ENCODE peak calls at places on chromosomes 5 and 9, in ten cellular contexts. One of them, this sample, is unnamed.
A peak's percentile ranks its signal among the peaks of the same experiment; 100 is the strongest.

GRCh38 chr5:34620185-34620584 is 35.9 kb upstream of the RAI14 start:
- DNase-seq in uterus: no peak
- DNase-seq in right cardiac atrium: no peak
- DNase-seq in mesendoderm: no peak
- DNase-seq in H1: no peak
- DNase-seq in GM12865: no peak
- DNase-seq in neuronal stem cell: no peak
- DNase-seq in A549: no peak
- DNase-seq in NB4: no peak
- DNase-seq in right lobe of liver: no peak
- DNase-seq in this sample: no peak

GRCh38 chr5:74394924-74395880 is 245.3 kb downstream of the ENC1 start:
- DNase-seq in mesendoderm: peak; percentile 90
- DNase-seq in right lobe of liver: peak; percentile 35
- DNase-seq in neuronal stem cell: no peak
- DNase-seq in uterus: no peak
- DNase-seq in GM12865: peak; percentile 44
- DNase-seq in NB4: peak; percentile 16
- DNase-seq in H1: peak; percentile 82
- DNase-seq in right cardiac atrium: no peak
- DNase-seq in A549: no peak
- DNase-seq in this sample: peak; percentile 63

GRCh38 chr9:34985311-34985899 is 4.1 kb upstream of the DNAJB5 start:
- DNase-seq in uterus: peak; percentile 54
- DNase-seq in mesendoderm: peak; percentile 80
- DNase-seq in GM12865: peak; percentile 78
- DNase-seq in A549: peak; percentile 45
- DNase-seq in right lobe of liver: peak; percentile 50
- DNase-seq in H1: no peak
- DNase-seq in neuronal stem cell: peak; percentile 83
- DNase-seq in NB4: peak; percentile 87
- DNase-seq in right cardiac atrium: no peak
- DNase-seq in this sample: no peak

GRCh38 chr5:157471709-157472108 is 11.7 kb downstream of the NIPAL4 start:
- DNase-seq in NB4: peak; percentile 42
- DNase-seq in A549: peak; percentile 50
- DNase-seq in right cardiac atrium: no peak
- DNase-seq in GM12865: peak; percentile 65
- DNase-seq in mesendoderm: peak; percentile 84
- DNase-seq in uterus: no peak
- DNase-seq in right lobe of liver: no peak
- DNase-seq in H1: no peak
- DNase-seq in neuronal stem cell: no peak
- DNase-seq in this sample: no peak

GRCh38 chr9:134413890-134414731 is 87.9 kb downstream of the RXRA start:
- DNase-seq in mesendoderm: no peak
- DNase-seq in right lobe of liver: peak; percentile 66
- DNase-seq in A549: peak; percentile 87
- DNase-seq in GM12865: no peak
- DNase-seq in H1: no peak
- DNase-seq in neuronal stem cell: no peak
- DNase-seq in right cardiac atrium: peak; percentile 90
- DNase-seq in uterus: peak; percentile 92
- DNase-seq in NB4: no peak
- DNase-seq in this sample: no peak

GRCh38 chr9:91843623-91844111 is 106.4 kb downstream of the ROR2 start:
- DNase-seq in uterus: peak; percentile 74
- DNase-seq in mesendoderm: no peak
- DNase-seq in NB4: no peak
- DNase-seq in right lobe of liver: no peak
- DNase-seq in GM12865: no peak
- DNase-seq in right cardiac atrium: peak; percentile 85
- DNase-seq in A549: no peak
- DNase-seq in H1: no peak
- DNase-seq in neuronal stem cell: no peak
- DNase-seq in this sample: no peak

GRCh38 chr5:174455301-174455700 is 269.1 kb upstream of the MSX2 start:
- DNase-seq in neuronal stem cell: no peak
- DNase-seq in right cardiac atrium: no peak
- DNase-seq in H1: no peak
- DNase-seq in GM12865: no peak
- DNase-seq in A549: no peak
- DNase-seq in mesendoderm: no peak
- DNase-seq in NB4: no peak
- DNase-seq in uterus: no peak
- DNase-seq in right lobe of liver: no peak
- DNase-seq in this sample: no peak

GRCh38 chr5:91224459-91224858 is 158.7 kb downstream of the ARRDC3 start:
- DNase-seq in NB4: no peak
- DNase-seq in mesendoderm: no peak
- DNase-seq in H1: no peak
- DNase-seq in GM12865: no peak
- DNase-seq in neuronal stem cell: no peak
- DNase-seq in uterus: no peak
- DNase-seq in A549: no peak
- DNase-seq in right lobe of liver: no peak
- DNase-seq in right cardiac atrium: no peak
- DNase-seq in this sample: no peak

GRCh38 chr5:119382167-119382566 is 26.3 kb downstream of the TNFAIP8 start:
- DNase-seq in neuronal stem cell: no peak
- DNase-seq in H1: no peak
- DNase-seq in right cardiac atrium: no peak
- DNase-seq in mesendoderm: no peak
- DNase-seq in GM12865: no peak
- DNase-seq in NB4: no peak
- DNase-seq in right lobe of liver: no peak
- DNase-seq in uterus: no peak
- DNase-seq in A549: no peak
- DNase-seq in this sample: no peak

GRCh38 chr9:76403352-76403751 is 9.1 kb upstream of the RFK start:
- DNase-seq in right lobe of liver: no peak
- DNase-seq in NB4: peak; percentile 69
- DNase-seq in mesendoderm: peak; percentile 23
- DNase-seq in H1: no peak
- DNase-seq in right cardiac atrium: no peak
- DNase-seq in A549: peak; percentile 48
- DNase-seq in neuronal stem cell: no peak
- DNase-seq in uterus: no peak
- DNase-seq in GM12865: peak; percentile 76
- DNase-seq in this sample: peak; percentile 31
- H3K4me3 ChIP-seq in right lobe of liver: no peak overlapping the region
- H3K4me3 ChIP-seq in NB4: no peak overlapping the region
- H3K4me3 ChIP-seq in mesendoderm: no peak overlapping the region
- H3K4me3 ChIP-seq in H1: no peak overlapping the region
- H3K4me3 ChIP-seq in right cardiac atrium: no peak overlapping the region
- H3K4me3 ChIP-seq in A549: no peak overlapping the region
- H3K4me3 ChIP-seq in neuronal stem cell: no peak overlapping the region
- H3K4me3 ChIP-seq in uterus: no peak overlapping the region
- H3K4me3 ChIP-seq in GM12865: no peak overlapping the region
- H3K4me3 ChIP-seq in this sample: no peak overlapping the region

DNA sequence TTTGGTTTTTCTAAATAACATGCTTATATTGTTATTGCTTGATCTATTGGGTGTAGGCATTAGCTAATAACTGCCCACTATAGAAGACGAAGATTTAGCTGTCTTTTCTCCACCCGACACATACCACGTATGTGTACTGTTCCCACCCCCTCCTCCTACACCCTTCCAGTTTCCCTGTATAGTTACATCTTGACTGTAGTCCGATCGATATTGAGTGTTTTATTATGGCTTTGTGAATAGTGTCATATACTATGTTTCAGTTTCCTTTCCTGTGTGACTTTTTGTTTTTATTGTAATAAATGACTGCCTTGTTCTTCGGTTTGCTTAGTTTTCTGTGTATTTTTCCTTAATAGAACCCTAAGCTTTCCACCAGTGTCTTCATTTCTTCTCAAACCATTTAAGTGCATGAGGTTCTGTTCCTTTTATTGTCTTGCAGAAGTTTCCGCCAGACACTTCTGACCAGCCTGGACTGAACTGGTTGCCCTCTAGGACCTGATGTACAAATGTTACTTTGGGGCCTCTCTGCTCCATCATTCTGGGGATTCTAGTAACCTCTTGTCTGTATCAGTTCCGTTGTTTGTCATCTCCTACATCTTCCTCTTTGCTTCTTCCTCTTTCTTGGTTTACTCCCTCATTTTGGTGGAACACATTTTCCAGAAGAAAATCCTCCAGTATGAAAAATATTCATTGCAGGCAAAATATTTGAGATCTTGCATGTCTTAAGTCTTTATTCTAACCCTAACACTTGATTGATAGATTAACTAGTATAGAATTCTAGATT is 61.8 kb downstream of the PRKACG start:
- DNase-seq in A549: no peak
- DNase-seq in H1: no peak
- DNase-seq in GM12865: peak; percentile 62
- DNase-seq in uterus: no peak
- DNase-seq in right lobe of liver: no peak
- DNase-seq in neuronal stem cell: no peak
- DNase-seq in right cardiac atrium: no peak
- DNase-seq in mesendoderm: no peak
- DNase-seq in NB4: peak; percentile 8
- DNase-seq in this sample: no peak
- H3K4me3 ChIP-seq in A549: no peak overlapping the region
- H3K4me3 ChIP-seq in H1: no peak overlapping the region
- H3K4me3 ChIP-seq in GM12865: no peak overlapping the region
- H3K4me3 ChIP-seq in uterus: no peak overlapping the region
- H3K4me3 ChIP-seq in right lobe of liver: no peak overlapping the region
- H3K4me3 ChIP-seq in neuronal stem cell: no peak overlapping the region
- H3K4me3 ChIP-seq in right cardiac atrium: no peak overlapping the region
- H3K4me3 ChIP-seq in mesendoderm: no peak overlapping the region
- H3K4me3 ChIP-seq in NB4: no peak overlapping the region
- H3K4me3 ChIP-seq in this sample: no peak overlapping the region

GRCh38 chr9:10204276-10204675 is 408.5 kb downstream of the PTPRD start:
- DNase-seq in mesendoderm: no peak
- DNase-seq in H1: no peak
- DNase-seq in right cardiac atrium: no peak
- DNase-seq in right lobe of liver: no peak
- DNase-seq in neuronal stem cell: no peak
- DNase-seq in uterus: no peak
- DNase-seq in GM12865: no peak
- DNase-seq in A549: no peak
- DNase-seq in NB4: no peak
- DNase-seq in this sample: no peak
- H3K4me3 ChIP-seq in mesendoderm: no peak overlapping the region
- H3K4me3 ChIP-seq in H1: no peak overlapping the region
- H3K4me3 ChIP-seq in right cardiac atrium: no peak overlapping the region
- H3K4me3 ChIP-seq in right lobe of liver: no peak overlapping the region
- H3K4me3 ChIP-seq in neuronal stem cell: no peak overlapping the region
- H3K4me3 ChIP-seq in uterus: no peak overlapping the region
- H3K4me3 ChIP-seq in GM12865: no peak overlapping the region
- H3K4me3 ChIP-seq in A549: no peak overlapping the region
- H3K4me3 ChIP-seq in NB4: no peak overlapping the region
- H3K4me3 ChIP-seq in this sample: no peak overlapping the region

DNA sequence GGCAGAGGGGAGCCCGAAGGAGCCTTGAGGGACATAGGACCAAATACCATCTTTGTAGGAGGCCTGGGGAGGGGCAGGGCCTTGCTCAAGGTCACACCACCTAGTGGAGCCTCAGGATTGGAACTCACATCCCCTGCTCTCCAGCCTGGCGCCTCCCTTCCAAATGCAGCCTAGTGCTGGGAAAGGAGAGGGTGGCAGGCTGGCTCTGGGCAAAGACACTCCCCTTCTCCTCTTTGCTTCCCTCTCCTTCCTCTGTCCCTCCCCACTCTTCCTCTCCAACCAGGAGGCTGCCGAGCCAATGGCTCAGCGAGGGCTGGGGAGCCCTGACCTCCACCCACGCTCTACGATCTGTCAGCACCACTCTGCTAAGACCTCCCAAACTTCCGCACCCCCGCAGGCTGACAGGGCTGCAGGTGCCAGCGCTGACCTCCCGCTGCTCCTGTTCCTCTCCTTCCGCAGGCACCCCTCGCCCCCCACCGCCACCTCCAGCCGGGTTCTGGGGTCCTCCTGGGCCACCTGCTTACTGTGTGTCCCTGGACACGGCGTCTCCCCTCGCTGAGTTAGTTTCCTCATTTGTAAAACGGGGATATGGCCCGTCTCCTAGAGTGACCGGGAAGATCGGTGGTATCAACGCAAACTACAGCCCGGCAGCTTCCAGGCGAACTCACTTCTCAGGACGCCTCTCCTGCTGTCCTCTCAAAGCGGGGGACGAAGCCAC is 52.9 kb downstream of the C9orf50 start:
- DNase-seq in right cardiac atrium: peak; percentile 81
- DNase-seq in A549: peak; percentile 64
- DNase-seq in H1: no peak
- DNase-seq in GM12865: no peak
- DNase-seq in neuronal stem cell: no peak
- DNase-seq in mesendoderm: peak; percentile 89
- DNase-seq in right lobe of liver: peak; percentile 79
- DNase-seq in uterus: no peak
- DNase-seq in NB4: peak; percentile 54
- DNase-seq in this sample: no peak
- H3K4me3 ChIP-seq in right cardiac atrium: peak overlapping the region; percentile 75
- H3K4me3 ChIP-seq in A549: peak overlapping the region; percentile 55
- H3K4me3 ChIP-seq in H1: peak overlapping the region; percentile 63
- H3K4me3 ChIP-seq in GM12865: no peak overlapping the region
- H3K4me3 ChIP-seq in neuronal stem cell: peak overlapping the region; percentile 77
- H3K4me3 ChIP-seq in mesendoderm: peak overlapping the region; percentile 44
- H3K4me3 ChIP-seq in right lobe of liver: peak overlapping the region; percentile 40
- H3K4me3 ChIP-seq in uterus: peak overlapping the region; percentile 56
- H3K4me3 ChIP-seq in NB4: no peak overlapping the region
- H3K4me3 ChIP-seq in this sample: peak overlapping the region; percentile 50

DNA sequence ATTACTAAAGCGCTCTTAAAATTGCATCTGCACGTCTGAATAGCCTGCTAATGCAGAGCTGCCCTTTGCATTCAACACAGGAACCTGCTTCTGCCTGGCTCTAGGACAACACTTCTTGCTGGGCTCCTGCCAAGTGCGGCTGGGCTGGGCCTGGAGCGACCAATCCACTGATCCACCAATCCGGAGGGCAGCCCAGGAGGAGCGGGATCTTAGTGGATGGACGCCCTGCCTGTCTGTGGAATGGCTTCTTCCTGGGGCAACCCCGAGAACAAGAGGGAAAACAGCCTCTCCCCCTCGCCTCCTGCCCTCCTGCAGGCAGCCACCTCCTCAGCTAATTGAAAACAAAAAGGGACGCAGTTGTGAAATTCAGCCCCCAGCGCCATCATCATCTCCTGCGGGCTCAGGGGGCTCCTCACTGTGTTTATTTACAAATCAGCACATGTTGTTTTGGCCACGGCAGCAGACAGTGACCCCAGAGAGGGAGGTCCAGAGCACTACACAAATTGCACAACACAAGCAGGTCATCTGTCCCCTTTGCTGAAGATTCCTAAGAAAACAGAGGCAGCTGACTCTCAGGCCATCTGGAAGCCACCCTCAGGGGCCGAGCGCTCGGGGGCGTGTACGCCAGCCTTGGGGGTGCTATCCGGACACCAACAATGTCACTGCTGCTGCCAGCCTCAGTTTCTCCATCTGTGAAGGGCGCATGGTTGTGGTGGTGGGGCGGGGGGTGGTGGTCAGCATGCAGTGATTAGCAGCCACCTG is 57.3 kb downstream of the GADD45G start:
- DNase-seq in H1: peak; percentile 71
- DNase-seq in A549: peak; percentile 87
- DNase-seq in neuronal stem cell: peak; percentile 84
- DNase-seq in GM12865: peak; percentile 24
- DNase-seq in mesendoderm: peak; percentile 97
- DNase-seq in uterus: peak; percentile 98
- DNase-seq in right lobe of liver: peak; percentile 98
- DNase-seq in NB4: peak; percentile 20
- DNase-seq in right cardiac atrium: peak; percentile 99
- DNase-seq in this sample: peak; percentile 64
- H3K4me3 ChIP-seq in H1: no peak overlapping the region
- H3K4me3 ChIP-seq in A549: peak overlapping the region; percentile 38
- H3K4me3 ChIP-seq in neuronal stem cell: no peak overlapping the region
- H3K4me3 ChIP-seq in GM12865: no peak overlapping the region
- H3K4me3 ChIP-seq in mesendoderm: no peak overlapping the region
- H3K4me3 ChIP-seq in uterus: peak overlapping the region; percentile 33
- H3K4me3 ChIP-seq in right lobe of liver: peak overlapping the region; percentile 6
- H3K4me3 ChIP-seq in NB4: no peak overlapping the region
- H3K4me3 ChIP-seq in right cardiac atrium: peak overlapping the region; percentile 38
- H3K4me3 ChIP-seq in this sample: peak overlapping the region; percentile 52

GRCh38 chr5:33448118-33448517 is 7.4 kb downstream of the TARS1 start:
- DNase-seq in uterus: no peak
- DNase-seq in H1: no peak
- DNase-seq in right lobe of liver: no peak
- DNase-seq in mesendoderm: no peak
- DNase-seq in NB4: no peak
- DNase-seq in A549: no peak
- DNase-seq in neuronal stem cell: no peak
- DNase-seq in right cardiac atrium: no peak
- DNase-seq in GM12865: no peak
- DNase-seq in this sample: no peak
- H3K4me3 ChIP-seq in uterus: no peak overlapping the region
- H3K4me3 ChIP-seq in H1: peak overlapping the region; percentile 49
- H3K4me3 ChIP-seq in right lobe of liver: no peak overlapping the region
- H3K4me3 ChIP-seq in mesendoderm: no peak overlapping the region
- H3K4me3 ChIP-seq in NB4: no peak overlapping the region
- H3K4me3 ChIP-seq in A549: no peak overlapping the region
- H3K4me3 ChIP-seq in neuronal stem cell: no peak overlapping the region
- H3K4me3 ChIP-seq in right cardiac atrium: no peak overlapping the region
- H3K4me3 ChIP-seq in GM12865: no peak overlapping the region
- H3K4me3 ChIP-seq in this sample: no peak overlapping the region

This sample was measured in epithelial cell of proximal tubule.